ENCODE peak calls at places on chromosome 13, in four cellular contexts. V, R, C and S are unnamed samples.
A peak's percentile ranks its signal among the peaks of the same experiment; 100 is the strongest.

GRCh38 chr13:60146491-60146890 is 17.2 kb downstream of the DIAPH3 start:
- DNase-seq in V (peak; percentile 41), R (no peak), C (no peak), S (no peak)

GRCh38 chr13:99103536-99103935 is 97.1 kb upstream of the UBAC2 start:
- DNase-seq in V (no peak), R (no peak), C (peak; percentile 40), S (no peak)

GRCh38 chr13:38697628-38698333 is 10.9 kb downstream of the FREM2 start:
- DNase-seq in V (no peak), R (no peak), C (no peak), S (no peak)

GRCh38 chr13:21435710-21436151 is 23.4 kb downstream of the ZDHHC20 start:
- DNase-seq in V (peak; percentile 90), R (peak; percentile 20), C (no peak), S (peak; percentile 36)

GRCh38 chr13:39159971-39160370 is 121.7 kb downstream of the NHLRC3 start:
- DNase-seq in V (no peak), R (no peak), C (no peak), S (no peak)

GRCh38 chr13:112072531-112073244 is 5.7 kb downstream of the SOX1 start:
- DNase-seq in V (no peak), R (no peak), C (peak; percentile 90), S (no peak)

GRCh38 chr13:32811297-32811800 is 204.9 kb upstream of the KL start:
- DNase-seq in V (no peak), R (no peak), C (no peak), S (no peak)

GRCh38 chr13:76720827-76721226 is 165.4 kb downstream of the KCTD12 start:
- DNase-seq in V (no peak), R (no peak), C (no peak), S (no peak)

GRCh38 chr13:74290324-74290773 is 156.1 kb upstream of the KLF12 start:
- DNase-seq in V (peak; percentile 87), R (peak; percentile 12), C (peak; percentile 79), S (peak; percentile 17)

GRCh38 chr13:42412812-42413795 is 141.2 kb downstream of the AKAP11 start:
- DNase-seq in V (peak; percentile 39), R (no peak), C (no peak), S (no peak)

GRCh38 chr13:91817250-91817649 is 418.8 kb downstream of the GPC5 start:
- DNase-seq in V (peak; percentile 6), R (no peak), C (no peak), S (no peak)

GRCh38 chr13:51298812-51299211 is 40.7 kb upstream of the SERPINE3 start:
- DNase-seq in V (peak; percentile 18), R (no peak), C (no peak), S (no peak)

GRCh38 chr13:96762876-96763275 is 231.4 kb downstream of the OXGR1 start:
- DNase-seq in V (peak; percentile 43), R (no peak), C (no peak), S (no peak)

GRCh38 chr13:27792393-27793218 is at the start of gene GSX1:
- DNase-seq in V (peak; percentile 77), R (peak; percentile 23), C (peak; percentile 88), S (peak; percentile 33)

GRCh38 chr13:50914848-50915247 is 5.3 kb downstream of the RNASEH2B start:
- DNase-seq in V (peak; percentile 24), R (no peak), C (no peak), S (no peak)

GRCh38 chr13:46170268-46170667 is 11.7 kb downstream of the LCP1 start:
- DNase-seq in V (no peak), R (no peak), C (peak; percentile 35), S (no peak)

GRCh38 chr13:98773921-98774320 is 21.4 kb upstream of the SLC15A1 start:
- DNase-seq in V (no peak), R (no peak), C (no peak), S (no peak)

GRCh38 chr13:98801626-98802418 is 49.4 kb upstream of the SLC15A1 start:
- DNase-seq in V (no peak), R (no peak), C (no peak), S (no peak)

GRCh38 chr13:110018009-110018408 is 231.6 kb upstream of the IRS2 start:
- DNase-seq in V (no peak), R (no peak), C (no peak), S (no peak)

GRCh38 chr13:26499209-26499601 is 58.3 kb upstream of the WASF3 start:
- DNase-seq in V (no peak), R (no peak), C (no peak), S (no peak)

GRCh38 chr13:112850273-112850672 is 118.7 kb upstream of the MCF2L start:
- DNase-seq in V (no peak), R (no peak), C (no peak), S (no peak)

GRCh38 chr13:32059511-32059984 is 28.0 kb downstream of the FRY start:
- DNase-seq in V (no peak), R (no peak), C (no peak), S (no peak)

GRCh38 chr13:112204376-112204775 is 137.4 kb downstream of the SOX1 start:
- DNase-seq in V (no peak), R (no peak), C (no peak), S (no peak)

GRCh38 chr13:77535448-77535847 is at the start of gene SCEL:
- DNase-seq in V (no peak), R (no peak), C (no peak), S (no peak)

GRCh38 chr13:80341098-80341701 is at the start of gene SPRY2:
- DNase-seq in V (peak; percentile 98), R (no peak), C (peak; percentile 96), S (peak; percentile 54)

GRCh38 chr13:109191422-109191821 is 562.0 kb downstream of the MYO16 start:
- DNase-seq in V (no peak), R (no peak), C (no peak), S (no peak)

GRCh38 chr13:22505489-22505888 is 675.3 kb upstream of the SGCG start:
- DNase-seq in V (no peak), R (no peak), C (no peak), S (no peak)

GRCh38 chr13:113874177-113874576 is 10.3 kb upstream of the GAS6 start:
- DNase-seq in V (no peak), R (no peak), C (no peak), S (no peak)

GRCh38 chr13:59701261-59701660 is 462.5 kb downstream of the DIAPH3 start:
- DNase-seq in V (no peak), R (no peak), C (no peak), S (no peak)

GRCh38 chr13:99657848-99658265 is 156.6 kb downstream of the TM9SF2 start:
- DNase-seq in V (peak; percentile 27), R (peak; percentile 30), C (peak; percentile 68), S (peak; percentile 21)

GRCh38 chr13:40774672-40775071 is 3.7 kb upstream of the MRPS31 start:
- DNase-seq in V (no peak), R (no peak), C (no peak), S (no peak)

GRCh38 chr13:40770609-40770933 is 419 bp downstream of the MRPS31 start:
- DNase-seq in V (no peak), R (no peak), C (no peak), S (no peak)

GRCh38 chr13:40772765-40773473 is 1.9 kb upstream of the MRPS31 start:
- DNase-seq in V (no peak), R (no peak), C (no peak), S (no peak)

GRCh38 chr13:40769970-40770369 is 1.0 kb downstream of the MRPS31 start:
- DNase-seq in V (no peak), R (no peak), C (no peak), S (no peak)

GRCh38 chr13:40770934-40771618 is at the start of gene MRPS31:
- DNase-seq in V (peak; percentile 96), R (peak; percentile 91), C (peak; percentile 97), S (peak; percentile 94)
- TF ChIP-seq CTCF in V (no peak), R (peak; percentile 16), C (no peak), S (no peak)

GRCh38 chr13:20114066-20114465 is 46.8 kb downstream of the GJA3 start:
- DNase-seq in V (no peak), R (no peak), C (no peak), S (no peak)

GRCh38 chr13:20119960-20120359 is 40.9 kb downstream of the GJA3 start:
- DNase-seq in V (no peak), R (no peak), C (no peak), S (no peak)

GRCh38 chr13:20121154-20121515 is 39.7 kb downstream of the GJA3 start:
- DNase-seq in V (no peak), R (no peak), C (no peak), S (no peak)

GRCh38 chr13:20118268-20119140 is 42.3 kb downstream of the GJA3 start:
- DNase-seq in V (peak; percentile 36), R (peak; percentile 39), C (peak; percentile 70), S (no peak)

GRCh38 chr13:20116213-20116612 is 44.6 kb downstream of the GJA3 start:
- DNase-seq in V (no peak), R (no peak), C (no peak), S (no peak)
- TF ChIP-seq CTCF in V (no peak), R (no peak), C (peak; percentile 46), S (no peak)

GRCh38 chr13:43959291-43959690 is 79.6 kb downstream of the LACC1 start:
- DNase-seq in V (no peak), R (no peak), C (no peak), S (no peak)

GRCh38 chr13:43961909-43962308 is 82.2 kb downstream of the LACC1 start:
- DNase-seq in V (no peak), R (no peak), C (no peak), S (no peak)

GRCh38 chr13:43965446-43965845 is 85.7 kb downstream of the LACC1 start:
- DNase-seq in V (no peak), R (no peak), C (no peak), S (no peak)

GRCh38 chr13:43964698-43965097 is 85.0 kb downstream of the LACC1 start:
- DNase-seq in V (no peak), R (no peak), C (no peak), S (no peak)

DNA sequence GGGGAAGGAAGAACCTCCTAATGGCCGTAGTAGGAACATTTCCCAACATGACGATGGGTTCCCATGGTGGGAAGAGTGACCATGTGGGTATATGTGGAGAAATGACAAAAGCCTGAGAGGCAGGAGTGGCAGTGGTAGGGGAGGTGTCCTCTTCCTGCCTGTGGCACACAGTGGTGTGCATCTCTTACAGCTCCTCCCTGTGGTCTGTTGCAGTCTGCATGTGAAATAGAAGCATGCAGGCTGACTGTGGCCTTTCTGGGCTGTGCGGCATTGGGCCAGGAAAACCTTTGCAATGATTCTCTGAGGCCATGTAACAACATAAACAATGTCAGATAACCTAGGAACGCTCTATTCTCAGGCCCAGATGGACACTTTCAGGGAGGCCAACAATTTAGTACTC is 84.0 kb downstream of the LACC1 start:
- DNase-seq in V (no peak), R (no peak), C (peak; percentile 40), S (no peak)
- TF ChIP-seq CTCF in V (no peak), R (no peak), C (peak; percentile 52), S (no peak)

DNA sequence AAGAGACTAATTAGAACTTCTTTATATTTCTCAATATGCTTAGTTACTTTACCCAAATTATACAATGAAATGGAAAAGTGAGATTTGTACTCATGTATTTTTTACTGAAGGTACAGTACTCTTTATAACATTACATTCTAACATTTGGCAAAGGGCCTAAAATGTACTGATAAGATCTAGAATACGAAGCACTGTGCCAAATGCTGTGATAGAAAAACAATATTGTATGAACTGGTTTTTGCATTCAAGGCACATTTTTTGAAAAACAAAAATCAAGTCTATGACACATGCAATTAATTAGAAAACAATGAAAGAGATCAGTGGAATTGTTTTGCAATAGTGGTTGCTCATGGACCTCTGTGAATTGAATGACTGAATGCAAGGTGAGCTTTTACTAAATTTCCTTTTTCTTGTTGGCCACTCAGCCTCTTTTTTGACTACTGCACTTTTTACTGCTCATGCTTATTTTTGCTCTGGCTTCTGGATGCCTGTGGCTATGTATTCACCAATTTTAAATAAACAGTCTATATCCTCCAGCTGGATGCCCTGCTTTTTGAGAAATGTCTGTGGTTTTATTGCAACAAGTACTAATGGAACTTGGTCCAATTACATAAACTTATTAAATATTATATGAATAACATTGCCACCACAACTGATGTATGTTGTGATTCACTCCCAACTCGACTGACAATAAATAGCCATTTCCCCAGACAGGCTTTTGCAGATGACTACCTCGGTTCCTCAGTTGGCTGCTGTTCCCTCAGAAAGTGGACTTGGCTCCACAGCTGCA is 41.4 kb upstream of the OBI1 start:
- DNase-seq in V (peak; percentile 67), R (no peak), C (no peak), S (no peak)
- TF ChIP-seq CTCF in V (no peak), R (no peak), C (no peak), S (no peak)